ENCODE peak calls at places on chromosome 21, in six cellular contexts. S, T, J, U, I and V are unnamed samples.

GRCh38 chr21:25986928-25987327 is 183.6 kb downstream of the APP start:
- DNase-seq in S (no peak), T (no peak), J (no peak), U (no peak), I (no peak), V (no peak)

GRCh38 chr21:46067505-46068201 is 30.3 kb upstream of the COL6A2 start:
- DNase-seq in S (no peak), T (peak; percentile 47), J (peak; percentile 14), U (no peak), I (no peak), V (no peak)

GRCh38 chr21:42081931-42082381 is 10.8 kb downstream of the UMODL1 start:
- DNase-seq in S (no peak), T (no peak), J (peak; percentile 79), U (no peak), I (no peak), V (no peak)

GRCh38 chr21:29718081-29718815 is 221.5 kb downstream of the GRIK1 start:
- DNase-seq in S (no peak), T (no peak), J (no peak), U (no peak), I (no peak), V (no peak)

GRCh38 chr21:31557956-31558838 is 101.3 kb upstream of the SOD1 start:
- DNase-seq in S (no peak), T (peak; percentile 86), J (no peak), U (peak; percentile 57), I (no peak), V (peak; percentile 33)

GRCh38 chr21:46545363-46545762 is 59.5 kb downstream of the S100B start:
- DNase-seq in S (no peak), T (no peak), J (no peak), U (no peak), I (no peak), V (no peak)

GRCh38 chr21:33033094-33033951 is 7.6 kb downstream of the OLIG2 start:
- DNase-seq in S (no peak), T (peak; percentile 65), J (no peak), U (peak; percentile 60), I (peak; percentile 30), V (no peak)

GRCh38 chr21:34933609-34934345 is 115.3 kb downstream of the RUNX1 start:
- DNase-seq in S (no peak), T (no peak), J (no peak), U (no peak), I (no peak), V (peak; percentile 36)

GRCh38 chr21:32007461-32007860 is 134.6 kb downstream of the HUNK start:
- DNase-seq in S (no peak), T (no peak), J (no peak), U (no peak), I (no peak), V (no peak)

GRCh38 chr21:29737188-29737587 is 202.6 kb downstream of the GRIK1 start:
- DNase-seq in S (no peak), T (no peak), J (no peak), U (no peak), I (no peak), V (no peak)

GRCh38 chr21:32096411-32096810 is 182.4 kb downstream of the MIS18A start:
- DNase-seq in S (no peak), T (peak; percentile 85), J (peak; percentile 26), U (peak; percentile 82), I (no peak), V (peak; percentile 44)

GRCh38 chr21:45612096-45613019 is 31.2 kb upstream of the PCBP3 start:
- DNase-seq in S (no peak), T (peak; percentile 35), J (no peak), U (no peak), I (no peak), V (no peak)

GRCh38 chr21:29581393-29581792 is 282.7 kb downstream of the BACH1 start:
- DNase-seq in S (no peak), T (no peak), J (no peak), U (no peak), I (no peak), V (no peak)

GRCh38 chr21:32233055-32233546 is 45.7 kb downstream of the MIS18A start:
- DNase-seq in S (no peak), T (no peak), J (no peak), U (no peak), I (no peak), V (no peak)

GRCh38 chr21:29217818-29218252 is 80.9 kb upstream of the BACH1 start:
- DNase-seq in S (no peak), T (no peak), J (no peak), U (no peak), I (no peak), V (no peak)

GRCh38 chr21:29232601-29233541 is 65.9 kb upstream of the BACH1 start:
- DNase-seq in S (no peak), T (no peak), J (no peak), U (no peak), I (no peak), V (no peak)

GRCh38 chr21:37145635-37146111 is 72.6 kb downstream of the TTC3 start:
- DNase-seq in S (no peak), T (peak; percentile 87), J (no peak), U (no peak), I (no peak), V (no peak)

GRCh38 chr21:16873581-16873980 is 639.3 kb upstream of the CXADR start:
- DNase-seq in S (no peak), T (no peak), J (no peak), U (no peak), I (no peak), V (no peak)
- TF ChIP-seq CTCF in S (no peak), T (no peak), J (no peak), U (no peak), I (no peak), V (no peak)

GRCh38 chr21:23607782-23608181 is 1999.5 kb downstream of the MRPL39 start:
- DNase-seq in S (no peak), T (no peak), J (no peak), U (no peak), I (no peak), V (no peak)
- TF ChIP-seq CTCF in S (no peak), T (no peak), J (no peak), U (no peak), I (no peak), V (no peak)

GRCh38 chr21:43362306-43362927 is 64.5 kb downstream of the SIK1 start:
- DNase-seq in S (no peak), T (peak; percentile 71), J (peak; percentile 67), U (peak; percentile 59), I (peak; percentile 71), V (peak; percentile 81)
- TF ChIP-seq CTCF in S (no peak), T (no peak), J (no peak), U (no peak), I (no peak), V (peak; percentile 11)

GRCh38 chr21:39390212-39390765 is 41.4 kb upstream of the HMGN1 start:
- DNase-seq in S (no peak), T (peak; percentile 81), J (no peak), U (peak; percentile 60), I (no peak), V (no peak)

GRCh38 chr21:39388038-39388810 is 39.3 kb upstream of the HMGN1 start:
- DNase-seq in S (peak; percentile 51), T (peak; percentile 98), J (peak; percentile 94), U (peak; percentile 96), I (peak; percentile 89), V (peak; percentile 93)

GRCh38 chr21:39387461-39388037 is 38.7 kb upstream of the HMGN1 start:
- DNase-seq in S (peak; percentile 60), T (peak; percentile 98), J (peak; percentile 95), U (peak; percentile 96), I (peak; percentile 97), V (peak; percentile 95)

GRCh38 chr21:39386899-39387298 is 38.0 kb upstream of the HMGN1 start:
- DNase-seq in S (no peak), T (no peak), J (no peak), U (no peak), I (no peak), V (no peak)

DNA sequence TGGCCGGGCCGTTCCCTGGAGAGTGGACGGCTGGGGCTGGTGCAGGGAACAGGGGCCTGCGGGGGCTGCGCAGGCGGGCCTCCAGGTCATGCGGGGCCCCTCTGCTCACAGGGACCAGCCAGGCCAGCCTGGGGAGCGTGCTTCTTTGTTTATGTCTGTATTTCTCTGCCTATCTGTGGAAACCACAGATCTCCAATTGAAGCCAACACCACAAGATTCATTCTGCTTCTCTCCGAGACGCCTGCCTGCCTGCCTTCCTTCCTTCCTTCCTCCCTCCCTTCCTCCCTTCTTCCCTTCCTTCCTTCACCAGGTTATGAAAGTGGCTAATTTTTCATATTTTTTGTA is 39.9 kb upstream of the HMGN1 start:
- DNase-seq in S (no peak), T (no peak), J (no peak), U (no peak), I (no peak), V (no peak)
- TF ChIP-seq CTCF in S (no peak), T (no peak), J (peak; percentile 20), U (no peak), I (no peak), V (no peak)

GRCh38 chr21:15023782-15024181 is 41.0 kb downstream of the NRIP1 start:
- DNase-seq in S (no peak), T (no peak), J (no peak), U (no peak), I (no peak), V (no peak)

GRCh38 chr21:15026370-15026769 is 38.4 kb downstream of the NRIP1 start:
- DNase-seq in S (no peak), T (no peak), J (no peak), U (no peak), I (no peak), V (no peak)

GRCh38 chr21:15027056-15027455 is 37.7 kb downstream of the NRIP1 start:
- DNase-seq in S (no peak), T (no peak), J (no peak), U (no peak), I (no peak), V (no peak)

GRCh38 chr21:15020797-15021196 is 44.0 kb downstream of the NRIP1 start:
- DNase-seq in S (no peak), T (no peak), J (no peak), U (no peak), I (no peak), V (no peak)

DNA sequence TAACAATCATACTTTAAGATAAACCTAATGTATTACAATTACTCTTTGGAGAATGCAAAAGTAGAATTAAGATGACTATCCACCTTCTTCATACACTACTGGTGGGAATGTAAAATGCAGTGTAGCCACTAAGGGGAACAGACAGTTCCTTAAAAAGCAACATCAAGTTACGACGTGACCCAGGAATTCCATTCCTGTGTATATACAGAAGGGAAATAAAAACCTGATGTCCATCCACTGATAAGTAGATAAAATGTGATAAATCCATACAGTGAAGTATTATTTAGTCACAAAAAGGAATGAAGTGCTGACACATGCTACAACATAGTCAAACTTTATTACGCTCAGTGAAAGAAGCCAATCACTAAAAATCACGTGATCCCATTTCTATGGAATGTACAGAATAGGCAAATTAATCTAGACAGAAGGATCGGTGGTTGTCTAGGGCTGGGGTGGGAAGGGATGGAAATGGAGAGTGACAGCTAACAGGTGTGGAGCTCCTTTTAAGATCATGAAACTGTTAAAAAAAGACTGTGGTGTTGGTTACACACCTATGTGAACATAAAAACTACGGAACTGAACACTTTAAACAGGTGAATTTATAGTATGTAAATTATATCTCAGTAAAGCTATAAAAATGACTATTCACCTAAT is 42.1 kb downstream of the NRIP1 start:
- DNase-seq in S (no peak), T (no peak), J (no peak), U (no peak), I (no peak), V (no peak)
- TF ChIP-seq CTCF in S (no peak), T (peak; percentile 48), J (no peak), U (no peak), I (no peak), V (no peak)